ENCODE peak calls at places on chromosomes 13 and 19, in five cellular contexts. Y is SW 1271; L is esophagus squamous epithelium; R is activated naive CD8-positive, alpha-beta T cell treated with anti-CD3 and anti-CD28 coated beads for 36 hours; Q is T-helper 1 cell. O is an unnamed sample.

GRCh38 chr13:61136101-61136500 is 279.5 kb downstream of the PCDH20 start:
- DNase-seq in L (no peak), Y (no peak), Q (no peak), R (no peak), O (no peak)

GRCh38 chr13:68584776-68585175 is 1354.6 kb upstream of the PCDH9 start:
- DNase-seq in R (no peak), L (no peak), Y (no peak), Q (no peak), O (no peak)

GRCh38 chr13:28501547-28501946 is 6.6 kb upstream of the FLT1 start:
- DNase-seq in Y (no peak), Q (no peak), R (no peak), L (no peak), O (no peak)

GRCh38 chr19:19211499-19212432 is at the start of gene NCAN:
- DNase-seq in R (no peak), L (no peak), Q (no peak), Y (no peak), O (no peak)

GRCh38 chr19:12828494-12828893 is 5.9 kb downstream of the RTBDN start:
- DNase-seq in Y (no peak), L (no peak), R (peak), Q (no peak), O (no peak)

GRCh38 chr13:110280996-110281688 is 25.8 kb downstream of the COL4A1 start:
- DNase-seq in Q (no peak), R (no peak), L (no peak), Y (no peak), O (no peak)

GRCh38 chr13:28531195-28531955 is 36.4 kb upstream of the FLT1 start:
- DNase-seq in R (no peak), Q (no peak), Y (no peak), L (no peak), O (no peak)

GRCh38 chr13:65034266-65034665 is 2195.9 kb downstream of the PCDH9 start:
- DNase-seq in R (no peak), L (no peak), Y (no peak), Q (peak), O (no peak)

GRCh38 chr19:55459950-55460657 is 1.3 kb downstream of the ISOC2 start:
- DNase-seq in Q (no peak), L (no peak), Y (no peak), R (no peak), O (no peak)

GRCh38 chr19:45643024-45643926 is 4.1 kb upstream of the EML2 start:
- DNase-seq in R (peak), Y (peak), Q (peak), L (peak), O (no peak)

GRCh38 chr13:99280166-99280565 is 22.0 kb upstream of the GPR18 start:
- DNase-seq in Y (no peak), R (no peak), L (no peak), Q (no peak), O (no peak)

GRCh38 chr19:12918253-12918652 is 840 bp downstream of the SYCE2 start:
- DNase-seq in L (no peak), Q (no peak), R (no peak), Y (no peak), O (no peak)

GRCh38 chr13:33227927-33228644 is 57.5 kb downstream of the STARD13 start:
- DNase-seq in R (no peak), Y (no peak), L (no peak), Q (no peak), O (no peak)

GRCh38 chr13:40539954-40540706 is 126.3 kb downstream of the FOXO1 start:
- DNase-seq in Q (no peak), Y (peak), L (no peak), R (no peak), O (peak)

GRCh38 chr19:50358483-50359431 is 6.7 kb downstream of the NAPSA start:
- DNase-seq in Y (no peak), Q (peak), R (peak), L (no peak), O (no peak)

GRCh38 chr19:39430675-39431593 is 4.8 kb downstream of the RPS16 start:
- DNase-seq in R (peak), Q (peak), L (no peak), Y (peak), O (no peak)

GRCh38 chr19:42508892-42509444 is 19.3 kb downstream of the CEACAM1 start:
- DNase-seq in L (no peak), R (no peak), Q (no peak), Y (no peak), O (no peak)

GRCh38 chr13:41127746-41128145 is 4.9 kb downstream of the KBTBD6 start:
- DNase-seq in R (no peak), Q (no peak), Y (no peak), L (no peak), O (no peak)

GRCh38 chr13:41590643-41591042 is 133.3 kb downstream of the RGCC start:
- DNase-seq in R (no peak), Q (no peak), L (no peak), Y (no peak), O (peak)

GRCh38 chr13:50531917-50532899 is 311.3 kb downstream of the DLEU7 start:
- DNase-seq in R (no peak), Y (peak), Q (no peak), L (no peak), O (no peak)

GRCh38 chr19:48818234-48818823 is 7.5 kb upstream of the BCAT2 start:
- DNase-seq in Y (no peak), L (no peak), Q (no peak), R (no peak), O (no peak)

GRCh38 chr13:61383101-61383500 is 32.5 kb downstream of the PCDH20 start:
- DNase-seq in Q (no peak), R (no peak), L (no peak), Y (no peak), O (no peak)

GRCh38 chr13:84616864-84617263 is 734.6 kb upstream of the SLITRK1 start:
- DNase-seq in R (no peak), L (no peak), Q (no peak), Y (no peak), O (no peak)

GRCh38 chr19:35114656-35115537 is 726 bp upstream of the FXYD3 start:
- DNase-seq in L (no peak), R (peak), Q (peak), Y (peak), O (no peak)

GRCh38 chr13:52800856-52801255 is 47.6 kb downstream of the PCDH8 start:
- DNase-seq in R (no peak), L (no peak), Q (no peak), Y (no peak), O (no peak)

GRCh38 chr19:58317481-58318072 is 9.2 kb upstream of the ZSCAN22 start:
- DNase-seq in L (no peak), Q (no peak), Y (no peak), R (no peak), O (no peak)

GRCh38 chr13:49540552-49540951 is 44.8 kb downstream of the PHF11 start:
- DNase-seq in R (no peak), L (no peak), Y (no peak), Q (no peak), O (no peak)

GRCh38 chr13:39765801-39766463 is 110.5 kb downstream of the COG6 start:
- DNase-seq in L (no peak), Y (no peak), Q (no peak), R (peak), O (no peak)

GRCh38 chr19:48826606-48827020 is 9.7 kb downstream of the HSD17B14 start:
- DNase-seq in R (no peak), Q (no peak), Y (no peak), L (no peak), O (no peak)

GRCh38 chr13:30257433-30258099 is 49.8 kb downstream of the KATNAL1 start:
- DNase-seq in R (no peak), Q (no peak), Y (no peak), L (no peak), O (no peak)

O was measured in keratinocyte.